ENCODE peak calls at places on chromosomes 6 and 20, in ten cellular contexts. One of them, this sample, is unnamed.

GRCh38 chr6:106154326-106154725 is 68.2 kb downstream of the PRDM1 start:
- DNase-seq in SK-N-DZ: no peak
- DNase-seq in BJ: no peak
- DNase-seq in IMR-90: no peak
- DNase-seq in tibial artery: no peak
- DNase-seq in SJSA1: no peak
- DNase-seq in sigmoid colon: no peak
- DNase-seq in non-pigmented ciliary epithelial cell: no peak
- DNase-seq in left ventricle myocardium superior: no peak
- DNase-seq in EL: no peak
- DNase-seq in this sample: no peak

GRCh38 chr6:12484519-12484918 is 194.4 kb downstream of the EDN1 start:
- DNase-seq in non-pigmented ciliary epithelial cell: no peak
- DNase-seq in IMR-90: no peak
- DNase-seq in sigmoid colon: no peak
- DNase-seq in EL: no peak
- DNase-seq in left ventricle myocardium superior: no peak
- DNase-seq in tibial artery: no peak
- DNase-seq in SK-N-DZ: no peak
- DNase-seq in SJSA1: no peak
- DNase-seq in BJ: no peak
- DNase-seq in this sample: no peak

GRCh38 chr6:52363222-52363867 is 1.4 kb downstream of the PAQR8 start:
- DNase-seq in non-pigmented ciliary epithelial cell: no peak
- DNase-seq in EL: peak
- DNase-seq in left ventricle myocardium superior: no peak
- DNase-seq in IMR-90: peak
- DNase-seq in SK-N-DZ: no peak
- DNase-seq in sigmoid colon: no peak
- DNase-seq in BJ: no peak
- DNase-seq in SJSA1: peak
- DNase-seq in tibial artery: no peak
- DNase-seq in this sample: no peak

GRCh38 chr20:17624551-17625245 is 54.8 kb downstream of the DSTN start:
- DNase-seq in BJ: no peak
- DNase-seq in non-pigmented ciliary epithelial cell: no peak
- DNase-seq in tibial artery: peak
- DNase-seq in left ventricle myocardium superior: peak
- DNase-seq in sigmoid colon: peak
- DNase-seq in SJSA1: no peak
- DNase-seq in IMR-90: no peak
- DNase-seq in EL: no peak
- DNase-seq in SK-N-DZ: no peak
- DNase-seq in this sample: peak

GRCh38 chr6:95364016-95364604 is 213.2 kb upstream of the MANEA start:
- DNase-seq in BJ: no peak
- DNase-seq in tibial artery: no peak
- DNase-seq in non-pigmented ciliary epithelial cell: no peak
- DNase-seq in EL: peak
- DNase-seq in sigmoid colon: no peak
- DNase-seq in SK-N-DZ: peak
- DNase-seq in SJSA1: no peak
- DNase-seq in left ventricle myocardium superior: no peak
- DNase-seq in IMR-90: peak
- DNase-seq in this sample: no peak

GRCh38 chr20:59428441-59429205 is 128.2 kb downstream of the EDN3 start:
- DNase-seq in SJSA1: no peak
- DNase-seq in non-pigmented ciliary epithelial cell: no peak
- DNase-seq in left ventricle myocardium superior: no peak
- DNase-seq in tibial artery: no peak
- DNase-seq in SK-N-DZ: no peak
- DNase-seq in sigmoid colon: no peak
- DNase-seq in BJ: no peak
- DNase-seq in IMR-90: no peak
- DNase-seq in EL: no peak
- DNase-seq in this sample: no peak

GRCh38 chr6:18465410-18466154 is 78.4 kb downstream of the RNF144B start:
- DNase-seq in BJ: no peak
- DNase-seq in left ventricle myocardium superior: no peak
- DNase-seq in SK-N-DZ: no peak
- DNase-seq in tibial artery: no peak
- DNase-seq in EL: no peak
- DNase-seq in IMR-90: no peak
- DNase-seq in non-pigmented ciliary epithelial cell: no peak
- DNase-seq in SJSA1: no peak
- DNase-seq in sigmoid colon: no peak
- DNase-seq in this sample: no peak

GRCh38 chr20:38665094-38665493 is 59.2 kb upstream of the SLC32A1 start:
- DNase-seq in sigmoid colon: no peak
- DNase-seq in left ventricle myocardium superior: no peak
- DNase-seq in tibial artery: no peak
- DNase-seq in BJ: no peak
- DNase-seq in SK-N-DZ: no peak
- DNase-seq in EL: no peak
- DNase-seq in non-pigmented ciliary epithelial cell: no peak
- DNase-seq in SJSA1: no peak
- DNase-seq in IMR-90: no peak
- DNase-seq in this sample: peak

GRCh38 chr20:62356143-62356947 is 10.8 kb downstream of the LAMA5 start:
- DNase-seq in BJ: no peak
- DNase-seq in SJSA1: no peak
- DNase-seq in sigmoid colon: peak
- DNase-seq in IMR-90: no peak
- DNase-seq in left ventricle myocardium superior: peak
- DNase-seq in non-pigmented ciliary epithelial cell: no peak
- DNase-seq in EL: no peak
- DNase-seq in SK-N-DZ: no peak
- DNase-seq in tibial artery: no peak
- DNase-seq in this sample: no peak

GRCh38 chr20:49636447-49636846 is 68.5 kb upstream of the PTGIS start:
- DNase-seq in sigmoid colon: peak
- DNase-seq in tibial artery: no peak
- DNase-seq in EL: no peak
- DNase-seq in BJ: no peak
- DNase-seq in non-pigmented ciliary epithelial cell: no peak
- DNase-seq in IMR-90: no peak
- DNase-seq in SK-N-DZ: no peak
- DNase-seq in SJSA1: no peak
- DNase-seq in left ventricle myocardium superior: peak
- DNase-seq in this sample: no peak

GRCh38 chr20:46371656-46372055 is 34.8 kb downstream of the ELMO2 start:
- DNase-seq in sigmoid colon: no peak
- DNase-seq in SK-N-DZ: no peak
- DNase-seq in left ventricle myocardium superior: no peak
- DNase-seq in SJSA1: no peak
- DNase-seq in tibial artery: no peak
- DNase-seq in IMR-90: no peak
- DNase-seq in non-pigmented ciliary epithelial cell: no peak
- DNase-seq in BJ: no peak
- DNase-seq in EL: no peak
- DNase-seq in this sample: no peak

GRCh38 chr6:42690151-42690702 is 32.2 kb downstream of the PRPH2 start:
- DNase-seq in non-pigmented ciliary epithelial cell: no peak
- DNase-seq in SK-N-DZ: no peak
- DNase-seq in EL: no peak
- DNase-seq in SJSA1: no peak
- DNase-seq in BJ: no peak
- DNase-seq in IMR-90: peak
- DNase-seq in sigmoid colon: no peak
- DNase-seq in tibial artery: no peak
- DNase-seq in left ventricle myocardium superior: no peak
- DNase-seq in this sample: no peak

This sample was measured in mesenteric fat pad.